ENCODE peak calls at places on chromosomes 6 and 20, in eight cellular contexts. J is AG10803, L is foreskin fibroblast, G is MM.1S, O is coronary artery, N is epithelial cell of esophagus, Y is BJ, P is fibroblast of pulmonary artery. X is an unnamed sample.

GRCh38 chr6:150256618-150257272 is 112.1 kb upstream of the IYD start:
- DNase-seq in J (peak), L (peak), G (no peak), O (no peak), N (peak), Y (peak), P (peak), X (no peak)

GRCh38 chr20:61847986-61848385 is 217.7 kb downstream of the TAF4 start:
- DNase-seq in J (no peak), L (no peak), G (no peak), O (no peak), N (no peak), Y (no peak), P (no peak), X (no peak)

GRCh38 chr20:14782731-14783130 is 445.3 kb upstream of the FLRT3 start:
- DNase-seq in J (no peak), L (no peak), G (no peak), O (no peak), N (no peak), Y (no peak), P (no peak), X (no peak)

GRCh38 chr6:104728444-104728843 is 131.3 kb downstream of the HACE1 start:
- DNase-seq in J (no peak), L (no peak), G (no peak), O (no peak), N (no peak), Y (no peak), P (peak), X (no peak)

GRCh38 chr6:47634210-47635047 is 64.0 kb upstream of the ADGRF4 start:
- DNase-seq in J (no peak), L (no peak), G (no peak), O (no peak), N (no peak), Y (no peak), P (no peak), X (no peak)

GRCh38 chr20:25418779-25419178 is 11.3 kb downstream of the GINS1 start:
- DNase-seq in J (peak), L (peak), G (no peak), O (no peak), N (peak), Y (no peak), P (no peak), X (no peak)

GRCh38 chr6:2029130-2029794 is 216.1 kb downstream of the GMDS start:
- DNase-seq in J (no peak), L (no peak), G (no peak), O (no peak), N (peak), Y (no peak), P (no peak), X (no peak)

GRCh38 chr20:25019381-25020155 is 27.0 kb upstream of the APMAP start:
- DNase-seq in J (no peak), L (no peak), G (no peak), O (no peak), N (no peak), Y (no peak), P (no peak), X (no peak)

GRCh38 chr6:11902527-11902926 is 109.6 kb upstream of the HIVEP1 start:
- DNase-seq in J (no peak), L (no peak), G (no peak), O (no peak), N (no peak), Y (no peak), P (no peak), X (no peak)

GRCh38 chr6:89542856-89543254 is 95.7 kb downstream of the LYRM2 start:
- DNase-seq in J (no peak), L (no peak), G (no peak), O (no peak), N (no peak), Y (no peak), P (no peak), X (no peak)

GRCh38 chr6:139019722-139020121 is 8.8 kb upstream of the ABRACL start:
- DNase-seq in J (no peak), L (no peak), G (no peak), O (no peak), N (no peak), Y (no peak), P (no peak), X (no peak)

GRCh38 chr6:43851204-43851855 is 81.3 kb downstream of the VEGFA start:
- DNase-seq in J (peak), L (peak), G (no peak), O (no peak), N (no peak), Y (peak), P (peak), X (no peak)

GRCh38 chr6:169252805-169253189 is 849 bp downstream of the THBS2 start:
- DNase-seq in J (peak), L (peak), G (no peak), O (no peak), N (no peak), Y (no peak), P (peak), X (no peak)

GRCh38 chr20:49976542-49976941 is 6.2 kb upstream of the SNAI1 start:
- DNase-seq in J (no peak), L (peak), G (no peak), O (no peak), N (peak), Y (no peak), P (no peak), X (no peak)

GRCh38 chr6:54053893-54054391 is 57.3 kb upstream of the MLIP start:
- DNase-seq in J (peak), L (peak), G (no peak), O (no peak), N (peak), Y (peak), P (peak), X (peak)

GRCh38 chr20:63979549-63980316 is at the start of gene SAMD10:
- DNase-seq in J (no peak), L (peak), G (peak), O (peak), N (peak), Y (no peak), P (no peak), X (no peak)

GRCh38 chr6:45917439-45917838 is 98.2 kb downstream of the CLIC5 start:
- DNase-seq in J (no peak), L (no peak), G (no peak), O (no peak), N (no peak), Y (no peak), P (no peak), X (no peak)

GRCh38 chr6:47014401-47014800 is 27.7 kb downstream of the ADGRF1 start:
- DNase-seq in J (no peak), L (no peak), G (no peak), O (no peak), N (no peak), Y (no peak), P (no peak), X (no peak)

GRCh38 chr6:76861403-76861802 is 601.9 kb downstream of the HTR1B start:
- DNase-seq in J (no peak), L (no peak), G (peak), O (no peak), N (peak), Y (no peak), P (peak), X (no peak)

GRCh38 chr20:61307686-61308085 is 55.6 kb downstream of the CDH4 start:
- DNase-seq in J (no peak), L (no peak), G (no peak), O (no peak), N (no peak), Y (no peak), P (no peak), X (no peak)

GRCh38 chr6:105482227-105482839 is 79.5 kb upstream of the PREP start:
- DNase-seq in J (peak), L (peak), G (peak), O (no peak), N (peak), Y (no peak), P (peak), X (no peak)

GRCh38 chr6:3081965-3082364 is 13.7 kb downstream of the RIPK1 start:
- DNase-seq in J (no peak), L (no peak), G (no peak), O (no peak), N (no peak), Y (no peak), P (no peak), X (no peak)

GRCh38 chr20:62837790-62838458 is 21.1 kb downstream of the COL9A3 start:
- DNase-seq in J (peak), L (peak), G (no peak), O (peak), N (peak), Y (no peak), P (no peak), X (peak)

GRCh38 chr6:43256670-43257664 is 13.7 kb downstream of the TTBK1 start:
- DNase-seq in J (no peak), L (no peak), G (peak), O (no peak), N (no peak), Y (no peak), P (no peak), X (no peak)

GRCh38 chr6:33837971-33838665 is 34.3 kb upstream of the MLN start:
- DNase-seq in J (peak), L (peak), G (no peak), O (no peak), N (peak), Y (peak), P (peak), X (no peak)

GRCh38 chr6:169722362-169723199 is 1.7 kb downstream of the PHF10 start:
- DNase-seq in J (peak), L (peak), G (peak), O (no peak), N (peak), Y (no peak), P (peak), X (no peak)

GRCh38 chr6:31836676-31837611 is 9.4 kb downstream of the HSPA1B start:
- DNase-seq in J (peak), L (peak), G (peak), O (no peak), N (no peak), Y (no peak), P (peak), X (no peak)

GRCh38 chr6:107670792-107671199 is 153.3 kb downstream of the SCML4 start:
- DNase-seq in J (peak), L (peak), G (no peak), O (no peak), N (no peak), Y (no peak), P (peak), X (no peak)

GRCh38 chr6:160692369-160692959 is 9.6 kb upstream of the PLG start:
- DNase-seq in J (no peak), L (no peak), G (no peak), O (no peak), N (peak), Y (no peak), P (no peak), X (no peak)

GRCh38 chr6:23477576-23477975 is 648.4 kb upstream of the NRSN1 start:
- DNase-seq in J (no peak), L (peak), G (no peak), O (no peak), N (no peak), Y (no peak), P (no peak), X (no peak)

GRCh38 chr6:52364480-52365166 is 2.7 kb downstream of the PAQR8 start:
- DNase-seq in J (no peak), L (no peak), G (no peak), O (no peak), N (no peak), Y (no peak), P (no peak), X (no peak)

GRCh38 chr6:140806431-140806830 is 1326.3 kb upstream of the GJE1 start:
- DNase-seq in J (no peak), L (peak), G (no peak), O (no peak), N (no peak), Y (no peak), P (no peak), X (no peak)

GRCh38 chr20:24504331-24505285 is 35.2 kb downstream of the SYNDIG1 start:
- DNase-seq in J (no peak), L (no peak), G (no peak), O (no peak), N (no peak), Y (no peak), P (no peak), X (no peak)

GRCh38 chr6:37433657-37434271 is 743 bp downstream of the CMTR1 start:
- DNase-seq in J (no peak), L (peak), G (peak), O (no peak), N (peak), Y (no peak), P (peak), X (no peak)

GRCh38 chr6:27757307-27757706 is 154.9 kb downstream of the OR2B2 start:
- DNase-seq in J (no peak), L (peak), G (peak), O (no peak), N (peak), Y (no peak), P (peak), X (no peak)

GRCh38 chr6:100664274-100665040 is 199.7 kb upstream of the SIM1 start:
- DNase-seq in J (peak), L (peak), G (peak), O (no peak), N (peak), Y (no peak), P (peak), X (no peak)

GRCh38 chr6:56087421-56087820 is 160.0 kb downstream of the COL21A1 start:
- DNase-seq in J (no peak), L (peak), G (no peak), O (no peak), N (no peak), Y (no peak), P (peak), X (no peak)

GRCh38 chr20:33072362-33072761 is 7.1 kb upstream of the BPIFB4 start:
- DNase-seq in J (no peak), L (no peak), G (no peak), O (no peak), N (no peak), Y (no peak), P (no peak), X (no peak)

GRCh38 chr20:23305098-23305497 is 45.5 kb upstream of the NXT1 start:
- DNase-seq in J (peak), L (peak), G (no peak), O (no peak), N (peak), Y (no peak), P (peak), X (no peak)

GRCh38 chr20:23309781-23310180 is 40.8 kb upstream of the NXT1 start:
- DNase-seq in J (no peak), L (no peak), G (no peak), O (no peak), N (no peak), Y (no peak), P (no peak), X (no peak)

GRCh38 chr20:23308908-23309307 is 41.7 kb upstream of the NXT1 start:
- DNase-seq in J (no peak), L (no peak), G (no peak), O (no peak), N (no peak), Y (no peak), P (no peak), X (no peak)

GRCh38 chr20:23304616-23305015 is 46.0 kb upstream of the NXT1 start:
- DNase-seq in J (no peak), L (no peak), G (no peak), O (no peak), N (no peak), Y (no peak), P (no peak), X (no peak)

GRCh38 chr20:23308024-23308423 is 42.6 kb upstream of the NXT1 start:
- DNase-seq in J (peak), L (no peak), G (no peak), O (no peak), N (no peak), Y (no peak), P (no peak), X (no peak)
- TF ChIP-seq CTCF in J (no peak), L (no peak), G (no peak), O (no peak), N (no peak), Y (no peak), P (no peak), X (no peak)

GRCh38 chr20:19251958-19252669 is 39.7 kb downstream of the SLC24A3 start:
- DNase-seq in J (no peak), L (no peak), G (no peak), O (no peak), N (no peak), Y (no peak), P (no peak), X (no peak)
- H3K4me3 ChIP-seq in J (no peak), L (no peak), G (no peak), O (no peak), N (no peak), Y (no peak), P (no peak), X (no peak)

DNA sequence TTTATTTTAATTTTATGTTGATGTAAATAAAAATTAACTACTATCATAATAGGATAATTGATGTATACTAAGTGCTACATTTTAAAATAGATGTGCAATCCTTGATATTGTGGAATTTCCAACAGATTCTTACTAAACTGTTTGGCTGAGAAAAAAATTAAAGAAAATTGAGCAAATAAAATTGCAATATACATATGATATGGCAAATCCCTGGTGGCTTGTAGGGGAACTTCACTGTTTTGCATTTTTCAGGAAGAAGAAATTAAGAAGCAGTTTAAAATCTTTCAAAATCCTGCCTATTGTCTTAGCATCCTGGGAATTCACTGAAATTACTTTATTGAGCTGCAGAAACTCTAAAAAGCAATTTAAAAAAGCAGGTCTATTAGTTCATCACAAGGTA is 191.4 kb upstream of the ADGRB3 start:
- DNase-seq in J (no peak), L (no peak), G (no peak), O (no peak), N (no peak), Y (no peak), P (no peak), X (no peak)
- TF ChIP-seq CTCF in J (no peak), L (no peak), G (no peak), O (no peak), N (no peak), Y (no peak), P (peak), X (no peak)

DNA sequence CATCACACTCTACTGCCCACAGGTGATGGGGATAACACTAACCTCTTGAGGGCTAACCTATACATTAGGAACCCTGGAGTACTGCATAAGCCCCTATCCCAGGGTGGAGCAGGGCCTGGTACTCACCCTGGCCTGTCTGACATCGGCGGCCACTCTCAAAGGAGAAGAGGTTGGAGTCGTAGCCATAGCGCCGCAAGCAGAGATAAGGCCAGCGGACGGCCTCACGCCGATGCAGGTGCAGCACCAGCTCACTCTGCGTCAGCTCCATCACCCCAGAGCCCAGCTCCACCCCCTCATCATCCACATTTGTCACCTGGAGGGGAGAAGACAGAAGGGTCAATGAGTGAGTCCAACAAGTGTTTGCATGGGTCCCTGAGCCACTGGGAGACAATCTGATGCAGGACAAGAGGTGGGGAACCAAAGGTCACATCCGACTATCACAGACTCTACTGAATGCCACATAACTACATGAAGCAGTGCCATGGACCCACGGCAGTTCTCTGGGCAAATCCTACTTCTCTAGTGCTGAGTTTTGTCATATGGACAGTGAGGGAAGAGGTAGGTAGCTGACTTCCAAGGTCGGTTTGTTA is 4.3 kb downstream of the FRS3 start:
- DNase-seq in J (no peak), L (no peak), G (no peak), O (no peak), N (no peak), Y (no peak), P (no peak), X (no peak)
- H3K4me3 ChIP-seq in J (no peak), L (no peak), G (no peak), O (no peak), N (no peak), Y (no peak), P (no peak), X (no peak)

X was measured in HFF-Myc.